ENCODE peak calls at places on chromosomes 11 and 22, in six cellular contexts. R is esophagus squamous epithelium; V is naive thymus-derived CD8-positive, alpha-beta T cell; F is activated CD8-positive, alpha-beta T cell treated with anti-CD3 and anti-CD28 coated beads, Interleukin-2, amount 10 ng/mL, durations not matched to agents 7 days and 5 days; E is stimulated activated CD8-positive, alpha-beta memory T cell treated with anti-CD3 and anti-CD28 coated beads, Interleukin-15, amount 100 ng/mL, for 24 hours; C is left lobe of liver. X is an unnamed sample.

GRCh38 chr11:4194889-4195288 is 100.3 kb downstream of the RRM1 start:
- DNase-seq in R (no peak), C (no peak), E (no peak), F (no peak), V (no peak), X (no peak)

GRCh38 chr22:19871845-19872778 is 17.4 kb upstream of the GNB1L start:
- DNase-seq in C (peak), E (no peak), V (no peak), R (no peak), F (no peak), X (no peak)

GRCh38 chr11:57667715-57668466 is at the start of gene ZDHHC5:
- DNase-seq in R (peak), C (peak), E (peak), F (peak), V (peak), X (peak)

GRCh38 chr22:45435544-45436139 is 22.1 kb downstream of the RIBC2 start:
- DNase-seq in E (peak), V (peak), R (no peak), F (peak), C (peak), X (peak)

GRCh38 chr22:24807284-24807950 is 1.4 kb downstream of the SGSM1 start:
- DNase-seq in E (no peak), F (no peak), R (no peak), V (no peak), C (no peak), X (no peak)

GRCh38 chr22:46073683-46074504 is 76.4 kb upstream of the PPARA start:
- DNase-seq in C (peak), E (no peak), R (no peak), V (no peak), F (no peak), X (no peak)

GRCh38 chr11:76419896-76420295 is 24.9 kb upstream of the EMSY start:
- DNase-seq in V (no peak), E (no peak), F (peak), C (no peak), R (no peak), X (no peak)

GRCh38 chr11:132054822-132055221 is 684.4 kb downstream of the NTM start:
- DNase-seq in R (no peak), C (no peak), E (no peak), F (no peak), V (no peak), X (no peak)

GRCh38 chr11:17585911-17586695 is 39.0 kb downstream of the OTOG start:
- DNase-seq in V (no peak), E (no peak), F (no peak), C (peak), R (no peak), X (no peak)

GRCh38 chr11:121534131-121535093 is 81.6 kb upstream of the SORL1-AS1 start:
- DNase-seq in R (no peak), C (no peak), V (no peak), E (no peak), F (no peak), X (no peak)

GRCh38 chr11:123707606-123708205 is 33.8 kb downstream of the ZNF202 start:
- DNase-seq in E (no peak), R (no peak), C (no peak), F (peak), V (peak), X (peak)

GRCh38 chr11:115162919-115163318 is 341.3 kb downstream of the CADM1 start:
- DNase-seq in R (no peak), E (no peak), F (no peak), C (no peak), V (no peak), X (no peak)

GRCh38 chr11:120400564-120401364 is 64.6 kb downstream of the ARHGEF12 start:
- DNase-seq in R (no peak), V (no peak), F (no peak), C (no peak), E (no peak), X (no peak)

GRCh38 chr11:94694309-94695060 is 73.7 kb upstream of the AMOTL1 start:
- DNase-seq in F (no peak), V (no peak), R (no peak), C (no peak), E (no peak), X (no peak)